ENCODE peak calls at places on chromosomes 7 and 10, in seven cellular contexts. X is AG04450; F is left lung; P is naive thymus-derived CD4-positive, alpha-beta T cell; J is gastrocnemius medialis; M is fibroblast of lung; A is hepatocyte. N is an unnamed sample.

GRCh38 chr10:34816067-34817002 is 1.2 kb upstream of the PARD3 start:
- DNase-seq in X (no peak), F (no peak), P (no peak), J (no peak), M (peak; percentile 53), A (peak; percentile 42), N (peak; percentile 51)

GRCh38 chr7:22894585-22894984 is 71.9 kb upstream of the TOMM7 start:
- DNase-seq in X (no peak), F (no peak), P (no peak), J (no peak), M (no peak), A (no peak), N (no peak)

GRCh38 chr7:20298486-20298901 is 32.2 kb upstream of the ITGB8 start:
- DNase-seq in X (no peak), F (no peak), P (no peak), J (no peak), M (no peak), A (no peak), N (no peak)

GRCh38 chr7:102918865-102919264 is 6.1 kb downstream of the LRRC17 start:
- DNase-seq in X (no peak), F (no peak), P (no peak), J (no peak), M (no peak), A (no peak), N (no peak)

GRCh38 chr7:138170959-138171703 is 94.9 kb downstream of the AKR1D1 start:
- DNase-seq in X (no peak), F (no peak), P (no peak), J (no peak), M (no peak), A (no peak), N (no peak)

GRCh38 chr10:122018951-122019413 is 30.0 kb downstream of the TACC2 start:
- DNase-seq in X (no peak), F (peak; percentile 71), P (no peak), J (no peak), M (no peak), A (peak; percentile 58), N (peak; percentile 75)

GRCh38 chr7:101237206-101238067 is at the start of gene CLDN15:
- DNase-seq in X (no peak), F (no peak), P (no peak), J (peak; percentile 37), M (peak; percentile 74), A (peak; percentile 56), N (peak; percentile 89)

GRCh38 chr10:100653957-100654834 is 91.2 kb upstream of the PAX2 start:
- DNase-seq in X (no peak), F (no peak), P (no peak), J (no peak), M (peak; percentile 33), A (peak; percentile 69), N (no peak)

GRCh38 chr10:123221418-123221817 is 67.2 kb downstream of the BUB3 start:
- DNase-seq in X (no peak), F (no peak), P (no peak), J (no peak), M (no peak), A (no peak), N (no peak)

GRCh38 chr10:126917975-126918908 is 13.0 kb downstream of the DOCK1 start:
- DNase-seq in X (no peak), F (no peak), P (no peak), J (no peak), M (no peak), A (no peak), N (no peak)

GRCh38 chr10:82506680-82507376 is 631.8 kb downstream of the NRG3 start:
- DNase-seq in X (no peak), F (no peak), P (no peak), J (no peak), M (no peak), A (no peak), N (no peak)

GRCh38 chr10:89589091-89589725 is 53.8 kb upstream of the SLC16A12 start:
- DNase-seq in X (no peak), F (no peak), P (no peak), J (no peak), M (no peak), A (no peak), N (no peak)

GRCh38 chr10:103145860-103146466 is 47.1 kb downstream of the NT5C2 start:
- DNase-seq in X (peak; percentile 67), F (no peak), P (no peak), J (peak; percentile 86), M (peak; percentile 94), A (peak; percentile 77), N (peak; percentile 64)

DNA sequence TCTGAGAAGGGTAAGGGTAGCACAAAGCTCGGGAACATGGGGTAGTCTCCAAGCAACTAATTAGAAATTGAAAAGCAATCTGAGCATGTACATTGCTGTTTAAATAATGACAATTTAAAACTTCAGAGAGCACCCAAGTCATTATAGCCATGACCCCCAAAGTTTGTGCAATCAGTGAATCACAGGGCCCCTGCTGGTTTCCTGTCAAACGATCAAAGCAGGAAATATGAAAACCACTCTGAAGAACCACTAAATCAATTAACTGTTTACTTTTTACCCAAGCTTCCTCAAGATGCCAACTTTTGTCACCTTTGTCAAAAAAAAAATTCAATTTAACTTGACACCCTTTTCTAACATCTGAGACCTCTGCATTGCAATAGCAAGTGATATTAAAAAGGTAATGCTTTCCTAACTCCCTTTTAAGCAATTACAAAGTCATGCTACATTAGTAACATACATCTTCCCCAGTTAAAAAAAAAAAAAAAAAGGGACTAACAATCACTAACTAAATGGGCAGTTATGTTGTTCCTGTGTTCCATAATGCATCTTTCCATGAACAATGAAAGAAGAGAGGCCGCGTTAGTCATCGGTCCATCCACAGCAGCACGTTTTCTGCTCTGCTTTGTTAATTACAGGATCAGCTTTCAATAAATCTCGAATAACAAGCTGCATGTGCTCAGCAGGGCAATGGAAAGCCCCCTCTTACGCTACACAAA is 80.6 kb downstream of the ETV1 start:
- DNase-seq in X (no peak), F (no peak), P (no peak), J (no peak), M (peak; percentile 12), A (no peak), N (no peak)
- H3K9me3 ChIP-seq in X (no peaks in the 10 kb centered on the region), F (no peaks in the 10 kb centered on the region), P (no peaks in the 10 kb centered on the region), J (no peaks in the 10 kb centered on the region), M (no peaks in the 10 kb centered on the region), A (no peaks in the 10 kb centered on the region), N (no peaks in the 10 kb centered on the region)

GRCh38 chr10:9986786-9987185 is 1030.9 kb upstream of the CELF2 start:
- DNase-seq in X (no peak), F (no peak), P (no peak), J (no peak), M (no peak), A (no peak), N (no peak)
- H3K9me3 ChIP-seq in X (no peaks in the 10 kb centered on the region), F (no peaks in the 10 kb centered on the region), P (no peaks in the 10 kb centered on the region), J (no peaks in the 10 kb centered on the region), M (no peaks in the 10 kb centered on the region), A (peaks cover 4% of the 10 kb centered on the region), N (peaks cover 3% of the 10 kb centered on the region)

GRCh38 chr7:14137676-14138075 is 148.2 kb upstream of the ETV1 start:
- DNase-seq in X (no peak), F (no peak), P (no peak), J (no peak), M (peak; percentile 16), A (no peak), N (no peak)
- H3K9me3 ChIP-seq in X (no peaks in the 10 kb centered on the region), F (no peaks in the 10 kb centered on the region), P (no peaks in the 10 kb centered on the region), J (no peaks in the 10 kb centered on the region), M (no peaks in the 10 kb centered on the region), A (no peaks in the 10 kb centered on the region), N (no peaks in the 10 kb centered on the region)

DNA sequence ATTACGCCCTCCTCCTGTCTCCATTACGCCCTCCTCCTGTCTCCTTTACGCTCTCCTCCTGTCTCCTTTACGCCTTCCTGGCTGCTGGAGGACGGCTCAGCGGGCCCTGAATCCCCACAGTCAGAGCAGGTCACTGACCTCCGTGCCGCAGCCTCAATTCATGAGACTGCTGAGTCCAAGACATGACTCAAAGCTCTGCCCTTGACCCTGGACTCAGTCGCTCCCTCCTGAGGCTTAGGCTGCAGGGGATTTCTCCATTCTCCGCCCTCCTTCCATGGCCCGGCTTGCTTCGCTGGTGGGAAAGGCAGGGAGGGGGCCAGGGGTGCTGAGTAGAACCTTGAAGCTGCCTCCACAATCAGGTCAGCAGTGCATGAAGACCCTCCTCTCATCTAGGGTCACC is 21.0 kb upstream of the FOXL3 start:
- DNase-seq in X (no peak), F (peak; percentile 33), P (no peak), J (no peak), M (no peak), A (no peak), N (peak; percentile 27)
- H3K9me3 ChIP-seq in X (peaks cover 65% of the 10 kb centered on the region), F (no peaks in the 10 kb centered on the region), P (no peaks in the 10 kb centered on the region), J (no peaks in the 10 kb centered on the region), M (no peaks in the 10 kb centered on the region), A (no peaks in the 10 kb centered on the region), N (peaks cover 2% of the 10 kb centered on the region)

GRCh38 chr7:157893535-157894044 is 556.8 kb downstream of the DNAJB6 start:
- DNase-seq in X (no peak), F (peak; percentile 33), P (no peak), J (no peak), M (no peak), A (no peak), N (no peak)

GRCh38 chr7:157888579-157888978 is 551.8 kb downstream of the DNAJB6 start:
- DNase-seq in X (no peak), F (peak; percentile 34), P (no peak), J (no peak), M (no peak), A (no peak), N (no peak)

GRCh38 chr7:157895520-157896375 is 558.9 kb downstream of the DNAJB6 start:
- DNase-seq in X (no peak), F (peak; percentile 27), P (no peak), J (no peak), M (no peak), A (no peak), N (no peak)

GRCh38 chr7:157890921-157891401 is 554.2 kb downstream of the DNAJB6 start:
- DNase-seq in X (no peak), F (peak; percentile 34), P (no peak), J (no peak), M (no peak), A (no peak), N (no peak)

GRCh38 chr7:157892751-157893150 is 555.9 kb downstream of the DNAJB6 start:
- DNase-seq in X (no peak), F (peak; percentile 39), P (no peak), J (no peak), M (no peak), A (no peak), N (no peak)
- H3K9me3 ChIP-seq in X (peaks cover 78% of the 10 kb centered on the region), F (no peaks in the 10 kb centered on the region), P (no peaks in the 10 kb centered on the region), J (no peaks in the 10 kb centered on the region), M (no peaks in the 10 kb centered on the region), A (no peaks in the 10 kb centered on the region), N (no peaks in the 10 kb centered on the region)

N was measured in mucosa of descending colon.